ENCODE peak calls at places on chromosomes 6 and 20, in four cellular contexts. Z is sigmoid colon, D is lower lobe of right lung, C is heart right ventricle. B is an unnamed sample.
A peak's percentile ranks its signal among the peaks of the same experiment; 100 is the strongest.

GRCh38 chr6:47733879-47734558 is 35.6 kb downstream of the ADGRF4 start:
- DNase-seq in D (no peak), C (peak; percentile 11), Z (no peak), B (no peak)

GRCh38 chr20:40960101-40960500 is 68.5 kb upstream of the TOP1 start:
- DNase-seq in C (no peak), Z (no peak), D (no peak), B (no peak)

GRCh38 chr20:35093245-35093884 is 758 bp upstream of the TRPC4AP start:
- DNase-seq in D (no peak), C (no peak), Z (no peak), B (no peak)

GRCh38 chr6:111872521-111873177 is 603 bp downstream of the FYN start:
- DNase-seq in C (no peak), Z (peak; percentile 83), D (peak; percentile 46), B (peak; percentile 65)

GRCh38 chr6:52733172-52733571 is 30.1 kb downstream of the GSTA2 start:
- DNase-seq in C (no peak), Z (no peak), D (no peak), B (no peak)

GRCh38 chr6:139879823-139880356 is 505.4 kb upstream of the CITED2 start:
- DNase-seq in C (no peak), D (no peak), Z (no peak), B (no peak)

GRCh38 chr6:83847179-83847578 is 6.0 kb upstream of the RIPPLY2 start:
- DNase-seq in Z (no peak), C (no peak), D (no peak), B (no peak)

GRCh38 chr20:46674253-46675083 is 14.8 kb downstream of the TP53RK start:
- DNase-seq in C (no peak), D (no peak), Z (no peak), B (no peak)

GRCh38 chr20:21352703-21353102 is 44.6 kb downstream of the NKX2-4 start:
- DNase-seq in D (no peak), Z (no peak), C (no peak), B (no peak)

GRCh38 chr6:35088281-35089215 is 52.6 kb downstream of the TCP11 start:
- DNase-seq in Z (peak; percentile 61), D (no peak), C (no peak), B (no peak)

GRCh38 chr6:135922170-135922569 is 70.7 kb downstream of the PDE7B start:
- DNase-seq in Z (peak; percentile 72), D (no peak), C (peak; percentile 54), B (peak; percentile 28)

GRCh38 chr6:144266091-144266649 is 19.0 kb upstream of the UTRN start:
- DNase-seq in Z (peak; percentile 87), C (peak; percentile 72), D (peak; percentile 60), B (peak; percentile 65)

GRCh38 chr6:132298344-132298949 is 102.8 kb downstream of the MOXD1 start:
- DNase-seq in Z (no peak), C (peak; percentile 16), D (no peak), B (no peak)

GRCh38 chr6:157555795-157556645 is 175.0 kb downstream of the ZDHHC14 start:
- DNase-seq in Z (no peak), D (no peak), C (no peak), B (no peak)

GRCh38 chr6:30322527-30323501 is 3.9 kb upstream of the TRIM39 start:
- DNase-seq in C (no peak), D (no peak), Z (no peak), B (no peak)

GRCh38 chr20:10540636-10541493 is 105.8 kb downstream of the SLX4IP start:
- DNase-seq in D (no peak), C (no peak), Z (no peak), B (no peak)

GRCh38 chr20:1757072-1757471 is 99.5 kb upstream of the SIRPG start:
- DNase-seq in D (no peak), Z (no peak), C (no peak), B (no peak)

GRCh38 chr20:41118632-41119031 is 18.7 kb upstream of the PLCG1 start:
- DNase-seq in Z (no peak), D (no peak), C (no peak), B (no peak)

GRCh38 chr6:91827151-91827550 is 1240.3 kb upstream of the MAP3K7 start:
- DNase-seq in Z (no peak), C (no peak), D (no peak), B (no peak)

GRCh38 chr6:73774311-73774766 is 78.3 kb downstream of the CD109 start:
- DNase-seq in D (no peak), C (peak; percentile 66), Z (peak; percentile 78), B (no peak)

GRCh38 chr6:42375007-42375635 is 76.6 kb downstream of the TRERF1 start:
- DNase-seq in C (no peak), Z (peak; percentile 17), D (no peak), B (no peak)

GRCh38 chr6:129617986-129618385 is 92.0 kb downstream of the ARHGAP18 start:
- DNase-seq in Z (no peak), C (no peak), D (no peak), B (no peak)

GRCh38 chr6:41504526-41505021 is 41.6 kb upstream of the FOXP4 start:
- DNase-seq in D (no peak), C (no peak), Z (no peak), B (peak; percentile 38)

GRCh38 chr6:52098649-52099184 is 11.3 kb upstream of the PKHD1 start:
- DNase-seq in D (no peak), Z (no peak), C (no peak), B (no peak)

GRCh38 chr6:116513224-116513875 is 1.9 kb downstream of the CALHM5 start:
- DNase-seq in Z (no peak), D (no peak), C (no peak), B (no peak)

GRCh38 chr6:116512709-116513108 is 1.3 kb downstream of the CALHM5 start:
- DNase-seq in Z (no peak), D (no peak), C (no peak), B (no peak)

GRCh38 chr6:116511424-116512131 is at the start of gene CALHM5:
- DNase-seq in D (no peak), Z (peak; percentile 72), C (peak; percentile 58), B (peak; percentile 20)

GRCh38 chr6:116514103-116514502 is 2.7 kb downstream of the CALHM5 start:
- DNase-seq in Z (no peak), D (no peak), C (no peak), B (no peak)

DNA sequence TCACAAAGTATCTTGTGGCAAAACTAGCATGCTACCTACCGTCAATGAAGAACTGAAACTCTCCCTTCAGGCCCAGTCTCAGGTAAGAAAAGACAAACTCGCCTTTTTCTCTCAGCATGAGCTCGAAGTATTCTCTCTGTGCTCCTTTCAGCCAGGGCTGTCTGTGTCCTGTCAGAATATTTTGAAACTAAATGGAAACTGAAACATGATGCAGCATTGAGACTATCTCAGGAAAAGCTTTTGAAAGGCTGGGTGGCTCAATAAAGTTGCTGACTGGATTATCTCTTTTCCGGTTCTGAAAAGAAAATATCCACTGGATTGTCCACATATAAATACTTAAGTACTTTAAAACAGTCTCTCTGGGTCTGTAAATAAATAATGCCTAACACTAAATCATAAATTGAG is 718 bp downstream of the CALHM5 start:
- DNase-seq in C (no peak), Z (no peak), D (no peak), B (no peak)
- H3K4me3 ChIP-seq in C (peak overlapping the region; percentile 57), Z (peak overlapping the region; percentile 40), D (peak overlapping the region; percentile 45), B (peak overlapping the region; percentile 26)

GRCh38 chr6:155274106-155274505 is 10.3 kb downstream of the CLDN20 start:
- DNase-seq in D (no peak), Z (no peak), C (no peak), B (no peak)
- H3K27ac ChIP-seq in D (no peak overlapping the region), Z (peak overlapping the region; percentile 61), C (peak overlapping the region; percentile 53), B (no peak overlapping the region)

GRCh38 chr20:24109537-24109936 is 121.0 kb upstream of the GGTLC1 start:
- DNase-seq in C (no peak), D (no peak), Z (no peak), B (no peak)
- H3K4me3 ChIP-seq in C (no peak overlapping the region), D (no peak overlapping the region), Z (no peak overlapping the region), B (no peak overlapping the region)

GRCh38 chr6:4383910-4384637 is 248.7 kb upstream of the ECI2 start:
- DNase-seq in D (no peak), C (no peak), Z (no peak), B (no peak)

GRCh38 chr6:4384638-4385036 is 249.3 kb upstream of the ECI2 start:
- DNase-seq in C (no peak), Z (no peak), D (no peak), B (no peak)

GRCh38 chr6:4388675-4389074 is 253.3 kb upstream of the ECI2 start:
- DNase-seq in D (no peak), Z (no peak), C (no peak), B (no peak)
- H3K27ac ChIP-seq in D (no peak overlapping the region), Z (no peak overlapping the region), C (no peak overlapping the region), B (no peak overlapping the region)

DNA sequence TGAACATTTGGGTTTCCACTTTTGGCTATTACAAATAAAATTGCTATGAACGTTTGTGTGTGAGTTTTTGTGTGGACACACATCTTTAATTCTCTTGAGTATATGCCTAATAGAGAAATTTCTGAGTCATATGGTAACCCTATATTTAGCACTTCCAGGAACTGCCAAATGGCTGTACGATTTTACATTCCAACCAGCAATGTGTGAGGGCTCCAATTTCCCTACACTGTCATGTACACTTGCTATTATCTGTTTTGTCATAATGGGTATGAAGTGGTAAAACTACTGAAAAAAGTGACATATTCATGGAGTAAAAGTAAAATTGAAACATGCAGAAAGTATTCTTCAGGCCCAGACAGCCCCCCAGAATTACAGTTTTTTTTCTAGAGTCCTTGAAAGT is 59.6 kb upstream of the ESR1 start:
- DNase-seq in Z (no peak), D (no peak), C (no peak), B (no peak)
- H3K4me3 ChIP-seq in Z (no peak overlapping the region), D (no peak overlapping the region), C (no peak overlapping the region), B (no peak overlapping the region)

GRCh38 chr20:49976542-49976941 is 6.2 kb upstream of the SNAI1 start:
- DNase-seq in C (no peak), Z (no peak), D (no peak), B (no peak)

GRCh38 chr20:49978685-49979029 is 4.1 kb upstream of the SNAI1 start:
- DNase-seq in Z (no peak), D (no peak), C (no peak), B (no peak)

GRCh38 chr20:49981218-49982071 is 1.3 kb upstream of the SNAI1 start:
- DNase-seq in Z (no peak), C (no peak), D (no peak), B (no peak)

GRCh38 chr20:49980140-49981008 is 2.4 kb upstream of the SNAI1 start:
- DNase-seq in Z (no peak), D (no peak), C (no peak), B (no peak)

DNA sequence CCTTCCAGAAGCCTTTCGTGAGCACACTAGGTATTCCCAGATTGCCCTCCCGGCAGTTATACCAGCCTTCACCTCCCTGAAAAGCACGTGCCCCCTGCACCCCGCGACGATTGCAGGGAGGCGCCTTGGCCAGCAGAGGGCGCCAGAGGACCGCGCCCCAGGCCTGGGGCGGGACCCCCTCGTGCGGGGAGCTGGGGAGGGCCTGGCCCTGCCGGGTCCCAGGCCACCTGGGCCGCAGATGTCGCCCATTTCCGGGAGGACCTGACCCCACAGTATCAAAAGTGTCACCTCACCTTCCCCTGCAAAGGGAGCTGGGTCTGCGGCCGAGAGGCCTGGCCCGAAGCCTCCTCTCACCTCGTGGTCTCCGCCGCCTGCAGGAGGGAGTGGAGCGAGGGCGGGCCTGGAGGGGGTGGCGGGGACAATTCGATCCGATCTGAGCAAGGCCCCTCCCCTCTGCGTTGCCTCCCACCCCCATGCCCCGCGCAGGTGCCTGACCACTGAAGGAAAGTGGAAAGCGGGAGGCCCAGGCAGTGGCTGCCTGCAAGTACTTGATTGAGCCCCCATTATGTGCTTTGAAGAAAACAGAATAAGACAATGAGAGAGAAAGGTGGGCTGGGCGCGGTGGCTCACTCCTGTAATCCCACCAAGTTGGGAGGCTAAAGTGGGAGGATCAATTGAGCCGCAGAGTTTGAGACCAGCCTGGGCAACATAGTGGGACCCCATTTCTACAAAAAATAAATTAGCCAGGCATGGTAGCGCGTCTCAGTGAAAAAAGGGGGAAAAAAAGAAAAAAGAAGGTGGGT is 3.5 kb upstream of the SNAI1 start:
- DNase-seq in Z (no peak), D (peak; percentile 59), C (peak; percentile 35), B (peak; percentile 76)
- H3K27ac ChIP-seq in Z (no peak overlapping the region), D (no peak overlapping the region), C (no peak overlapping the region), B (no peak overlapping the region)

B was measured in ovary.